ENCODE peak calls at places on chromosome 11, in six cellular contexts. One of them, this sample, is unnamed.

GRCh38 chr11:71223671-71224660 is 28.4 kb downstream of the SHANK2 start:
- DNase-seq in choroid plexus epithelial cell: no peak
- DNase-seq in ascending aorta: no peak
- DNase-seq in PC-9: no peak
- DNase-seq in foreskin fibroblast: no peak
- DNase-seq in cardiac fibroblast: no peak
- DNase-seq in this sample: no peak

GRCh38 chr11:8025816-8026215 is 38.7 kb downstream of the EIF3F start:
- DNase-seq in choroid plexus epithelial cell: peak; percentile 80
- DNase-seq in ascending aorta: no peak
- DNase-seq in PC-9: no peak
- DNase-seq in foreskin fibroblast: peak; percentile 49
- DNase-seq in cardiac fibroblast: peak; percentile 77
- DNase-seq in this sample: no peak

GRCh38 chr11:119284344-119285157 is 32.4 kb downstream of the MCAM start:
- DNase-seq in choroid plexus epithelial cell: peak; percentile 66
- DNase-seq in ascending aorta: no peak
- DNase-seq in PC-9: peak; percentile 52
- DNase-seq in foreskin fibroblast: peak; percentile 13
- DNase-seq in cardiac fibroblast: peak; percentile 67
- DNase-seq in this sample: no peak

GRCh38 chr11:111801135-111801534 is 34.9 kb upstream of the PPP2R1B start:
- DNase-seq in choroid plexus epithelial cell: peak; percentile 25
- DNase-seq in ascending aorta: no peak
- DNase-seq in PC-9: no peak
- DNase-seq in foreskin fibroblast: no peak
- DNase-seq in cardiac fibroblast: no peak
- DNase-seq in this sample: no peak

GRCh38 chr11:120513436-120514315 is 2.1 kb downstream of the GRIK4 start:
- DNase-seq in choroid plexus epithelial cell: no peak
- DNase-seq in ascending aorta: no peak
- DNase-seq in PC-9: no peak
- DNase-seq in foreskin fibroblast: no peak
- DNase-seq in cardiac fibroblast: no peak
- DNase-seq in this sample: no peak

GRCh38 chr11:120413480-120413879 is 77.3 kb downstream of the ARHGEF12 start:
- DNase-seq in choroid plexus epithelial cell: peak; percentile 49
- DNase-seq in ascending aorta: no peak
- DNase-seq in PC-9: no peak
- DNase-seq in foreskin fibroblast: peak; percentile 46
- DNase-seq in cardiac fibroblast: peak; percentile 48
- DNase-seq in this sample: no peak

GRCh38 chr11:78199015-78199652 is 10.4 kb downstream of the USP35 start:
- DNase-seq in choroid plexus epithelial cell: no peak
- DNase-seq in ascending aorta: no peak
- DNase-seq in PC-9: no peak
- DNase-seq in foreskin fibroblast: no peak
- DNase-seq in cardiac fibroblast: no peak
- DNase-seq in this sample: no peak

GRCh38 chr11:73663604-73664495 is 17.5 kb downstream of the PLEKHB1 start:
- DNase-seq in choroid plexus epithelial cell: no peak
- DNase-seq in ascending aorta: no peak
- DNase-seq in PC-9: peak; percentile 32
- DNase-seq in foreskin fibroblast: no peak
- DNase-seq in cardiac fibroblast: no peak
- DNase-seq in this sample: no peak

GRCh38 chr11:115890500-115890899 is 386.3 kb upstream of the CADM1 start:
- DNase-seq in choroid plexus epithelial cell: no peak
- DNase-seq in ascending aorta: no peak
- DNase-seq in PC-9: no peak
- DNase-seq in foreskin fibroblast: no peak
- DNase-seq in cardiac fibroblast: no peak
- DNase-seq in this sample: no peak

GRCh38 chr11:34308049-34308692 is 49.6 kb downstream of the ABTB2 start:
- DNase-seq in choroid plexus epithelial cell: no peak
- DNase-seq in ascending aorta: no peak
- DNase-seq in PC-9: peak; percentile 90
- DNase-seq in foreskin fibroblast: no peak
- DNase-seq in cardiac fibroblast: no peak
- DNase-seq in this sample: no peak

GRCh38 chr11:108278546-108278945 is 55.7 kb downstream of the ATM start:
- DNase-seq in choroid plexus epithelial cell: peak; percentile 24
- DNase-seq in ascending aorta: no peak
- DNase-seq in PC-9: no peak
- DNase-seq in foreskin fibroblast: peak; percentile 3
- DNase-seq in cardiac fibroblast: peak; percentile 19
- DNase-seq in this sample: no peak

GRCh38 chr11:112499153-112499907 is 238.7 kb upstream of the PLET1 start:
- DNase-seq in choroid plexus epithelial cell: no peak
- DNase-seq in ascending aorta: no peak
- DNase-seq in PC-9: no peak
- DNase-seq in foreskin fibroblast: no peak
- DNase-seq in cardiac fibroblast: no peak
- DNase-seq in this sample: peak; percentile 49

GRCh38 chr11:120035756-120036155 is 102.2 kb downstream of the TRIM29 start:
- DNase-seq in choroid plexus epithelial cell: no peak
- DNase-seq in ascending aorta: no peak
- DNase-seq in PC-9: no peak
- DNase-seq in foreskin fibroblast: no peak
- DNase-seq in cardiac fibroblast: no peak
- DNase-seq in this sample: no peak

GRCh38 chr11:95486979-95487378 is 256.0 kb upstream of the SESN3 start:
- DNase-seq in choroid plexus epithelial cell: no peak
- DNase-seq in ascending aorta: no peak
- DNase-seq in PC-9: no peak
- DNase-seq in foreskin fibroblast: no peak
- DNase-seq in cardiac fibroblast: no peak
- DNase-seq in this sample: no peak

GRCh38 chr11:34926101-34926830 is 9.8 kb downstream of the PDHX start:
- DNase-seq in choroid plexus epithelial cell: peak; percentile 74
- DNase-seq in ascending aorta: no peak
- DNase-seq in PC-9: peak; percentile 50
- DNase-seq in foreskin fibroblast: peak; percentile 33
- DNase-seq in cardiac fibroblast: peak; percentile 74
- DNase-seq in this sample: no peak

GRCh38 chr11:33801821-33802413 is 27.6 kb upstream of the FBXO3 start:
- DNase-seq in choroid plexus epithelial cell: peak; percentile 11
- DNase-seq in ascending aorta: no peak
- DNase-seq in PC-9: no peak
- DNase-seq in foreskin fibroblast: no peak
- DNase-seq in cardiac fibroblast: no peak
- DNase-seq in this sample: no peak

GRCh38 chr11:19355601-19356000 is 114.9 kb upstream of the E2F8 start:
- DNase-seq in choroid plexus epithelial cell: no peak
- DNase-seq in ascending aorta: no peak
- DNase-seq in PC-9: no peak
- DNase-seq in foreskin fibroblast: no peak
- DNase-seq in cardiac fibroblast: peak; percentile 48
- DNase-seq in this sample: no peak

GRCh38 chr11:91921974-91922373 is 302.6 kb upstream of the FAT3 start:
- DNase-seq in choroid plexus epithelial cell: no peak
- DNase-seq in ascending aorta: no peak
- DNase-seq in PC-9: peak; percentile 77
- DNase-seq in foreskin fibroblast: no peak
- DNase-seq in cardiac fibroblast: no peak
- DNase-seq in this sample: no peak

GRCh38 chr11:105611837-105612480 is 2.1 kb downstream of the GRIA4 start:
- DNase-seq in choroid plexus epithelial cell: no peak
- DNase-seq in ascending aorta: no peak
- DNase-seq in PC-9: no peak
- DNase-seq in foreskin fibroblast: no peak
- DNase-seq in cardiac fibroblast: no peak
- DNase-seq in this sample: no peak

GRCh38 chr11:105611414-105611813 is 1.5 kb downstream of the GRIA4 start:
- DNase-seq in choroid plexus epithelial cell: no peak
- DNase-seq in ascending aorta: no peak
- DNase-seq in PC-9: no peak
- DNase-seq in foreskin fibroblast: no peak
- DNase-seq in cardiac fibroblast: no peak
- DNase-seq in this sample: no peak

GRCh38 chr11:105610796-105611361 is 1.0 kb downstream of the GRIA4 start:
- DNase-seq in choroid plexus epithelial cell: no peak
- DNase-seq in ascending aorta: no peak
- DNase-seq in PC-9: no peak
- DNase-seq in foreskin fibroblast: no peak
- DNase-seq in cardiac fibroblast: no peak
- DNase-seq in this sample: no peak

GRCh38 chr11:105609341-105609781 is 512 bp upstream of the GRIA4 start:
- DNase-seq in choroid plexus epithelial cell: peak; percentile 63
- DNase-seq in ascending aorta: no peak
- DNase-seq in PC-9: no peak
- DNase-seq in foreskin fibroblast: no peak
- DNase-seq in cardiac fibroblast: peak; percentile 6
- DNase-seq in this sample: no peak

GRCh38 chr11:105609832-105610781 is at the start of gene GRIA4:
- DNase-seq in choroid plexus epithelial cell: peak; percentile 56
- DNase-seq in ascending aorta: peak; percentile 8
- DNase-seq in PC-9: no peak
- DNase-seq in foreskin fibroblast: peak; percentile 60
- DNase-seq in cardiac fibroblast: peak; percentile 40
- DNase-seq in this sample: peak; percentile 24
- H3K4me3 ChIP-seq in choroid plexus epithelial cell: peak within 1 kb of the TSS; percentile 56
- H3K4me3 ChIP-seq in ascending aorta: peak within 1 kb of the TSS; percentile 58
- H3K4me3 ChIP-seq in PC-9: no peak within 1 kb of the TSS
- H3K4me3 ChIP-seq in foreskin fibroblast: peak within 1 kb of the TSS; percentile 37
- H3K4me3 ChIP-seq in cardiac fibroblast: peak within 1 kb of the TSS; percentile 41
- H3K4me3 ChIP-seq in this sample: no peak within 1 kb of the TSS

DNA sequence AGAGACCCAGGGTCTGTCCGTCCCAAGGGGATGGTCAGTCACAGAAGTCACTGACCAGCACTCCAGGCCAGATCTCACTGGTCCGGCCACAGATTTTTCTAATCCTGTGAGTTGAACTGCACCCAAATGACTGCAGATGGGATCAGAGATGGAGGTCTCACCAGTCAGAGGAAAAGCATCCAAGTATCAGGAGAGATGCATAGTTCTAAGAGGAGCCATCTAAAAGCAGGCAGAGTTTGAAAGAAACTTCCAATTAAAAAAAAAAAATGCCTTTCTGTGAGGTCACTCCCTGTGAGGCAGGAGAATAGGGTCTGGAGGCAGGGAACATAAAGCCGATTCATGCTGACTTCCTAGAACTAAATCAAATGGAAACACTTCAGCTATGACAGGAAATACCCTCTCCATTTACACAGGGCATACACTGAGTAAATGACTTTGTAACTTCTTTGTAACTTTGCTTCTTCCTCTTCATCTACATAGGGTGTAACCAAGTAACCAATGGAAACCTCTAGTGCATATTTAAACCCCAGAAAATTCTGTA is 144.4 kb downstream of the CCDC34 start:
- DNase-seq in choroid plexus epithelial cell: peak; percentile 67
- DNase-seq in ascending aorta: no peak
- DNase-seq in PC-9: peak; percentile 51
- DNase-seq in foreskin fibroblast: peak; percentile 92
- DNase-seq in cardiac fibroblast: peak; percentile 56
- DNase-seq in this sample: no peak
- H3K4me3 ChIP-seq in choroid plexus epithelial cell: no peak overlapping the region
- H3K4me3 ChIP-seq in ascending aorta: no peak overlapping the region
- H3K4me3 ChIP-seq in PC-9: no peak overlapping the region
- H3K4me3 ChIP-seq in foreskin fibroblast: no peak overlapping the region
- H3K4me3 ChIP-seq in cardiac fibroblast: no peak overlapping the region
- H3K4me3 ChIP-seq in this sample: no peak overlapping the region

DNA sequence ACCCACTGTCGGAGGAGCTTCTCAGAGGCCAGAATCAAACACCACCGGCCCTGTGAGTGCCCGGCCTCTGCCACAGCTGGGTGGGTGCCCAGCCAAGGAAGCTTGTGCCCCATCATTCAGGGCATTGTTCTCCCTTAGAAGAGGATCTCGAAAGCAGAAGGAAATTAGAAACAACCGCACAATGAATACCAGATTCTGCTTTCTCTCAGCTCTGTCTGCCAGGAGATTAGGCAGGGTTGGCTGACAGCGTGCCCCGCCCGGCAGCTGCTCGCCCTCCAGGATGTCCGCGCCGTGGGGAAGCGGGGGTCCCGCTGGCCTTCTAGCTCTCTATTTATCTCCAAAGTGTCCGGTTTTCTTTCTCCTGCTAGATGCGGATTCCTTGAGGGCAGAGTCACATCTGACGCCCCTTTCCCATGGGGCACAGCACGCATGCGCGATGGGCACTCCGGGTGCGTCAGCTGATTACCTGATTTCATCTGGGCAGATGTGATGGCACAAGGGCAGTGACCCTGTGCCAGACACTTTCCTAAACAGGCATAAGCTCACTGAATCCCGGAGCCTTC is 25.5 kb downstream of the SCGB1A1 start:
- DNase-seq in choroid plexus epithelial cell: peak; percentile 57
- DNase-seq in ascending aorta: peak; percentile 44
- DNase-seq in PC-9: no peak
- DNase-seq in foreskin fibroblast: peak; percentile 68
- DNase-seq in cardiac fibroblast: peak; percentile 88
- DNase-seq in this sample: peak; percentile 71
- H3K4me3 ChIP-seq in choroid plexus epithelial cell: peak overlapping the region; percentile 49
- H3K4me3 ChIP-seq in ascending aorta: peak overlapping the region; percentile 60
- H3K4me3 ChIP-seq in PC-9: no peak overlapping the region
- H3K4me3 ChIP-seq in foreskin fibroblast: peak overlapping the region; percentile 46
- H3K4me3 ChIP-seq in cardiac fibroblast: peak overlapping the region; percentile 51
- H3K4me3 ChIP-seq in this sample: no peak overlapping the region

GRCh38 chr11:64843971-64844329 is 503 bp downstream of the CDC42BPG start:
- DNase-seq in choroid plexus epithelial cell: no peak
- DNase-seq in ascending aorta: no peak
- DNase-seq in PC-9: no peak
- DNase-seq in foreskin fibroblast: no peak
- DNase-seq in cardiac fibroblast: no peak
- DNase-seq in this sample: no peak

GRCh38 chr11:64842851-64843841 is 1.3 kb downstream of the CDC42BPG start:
- DNase-seq in choroid plexus epithelial cell: no peak
- DNase-seq in ascending aorta: no peak
- DNase-seq in PC-9: peak; percentile 89
- DNase-seq in foreskin fibroblast: no peak
- DNase-seq in cardiac fibroblast: no peak
- DNase-seq in this sample: peak; percentile 88

GRCh38 chr11:64846998-64847666 is 2.7 kb upstream of the CDC42BPG start:
- DNase-seq in choroid plexus epithelial cell: peak; percentile 89
- DNase-seq in ascending aorta: no peak
- DNase-seq in PC-9: peak; percentile 83
- DNase-seq in foreskin fibroblast: peak; percentile 78
- DNase-seq in cardiac fibroblast: peak; percentile 91
- DNase-seq in this sample: peak; percentile 98

GRCh38 chr11:64844330-64845124 is at the start of gene CDC42BPG:
- DNase-seq in choroid plexus epithelial cell: peak; percentile 69
- DNase-seq in ascending aorta: no peak
- DNase-seq in PC-9: peak; percentile 73
- DNase-seq in foreskin fibroblast: peak; percentile 47
- DNase-seq in cardiac fibroblast: peak; percentile 72
- DNase-seq in this sample: peak; percentile 92

DNA sequence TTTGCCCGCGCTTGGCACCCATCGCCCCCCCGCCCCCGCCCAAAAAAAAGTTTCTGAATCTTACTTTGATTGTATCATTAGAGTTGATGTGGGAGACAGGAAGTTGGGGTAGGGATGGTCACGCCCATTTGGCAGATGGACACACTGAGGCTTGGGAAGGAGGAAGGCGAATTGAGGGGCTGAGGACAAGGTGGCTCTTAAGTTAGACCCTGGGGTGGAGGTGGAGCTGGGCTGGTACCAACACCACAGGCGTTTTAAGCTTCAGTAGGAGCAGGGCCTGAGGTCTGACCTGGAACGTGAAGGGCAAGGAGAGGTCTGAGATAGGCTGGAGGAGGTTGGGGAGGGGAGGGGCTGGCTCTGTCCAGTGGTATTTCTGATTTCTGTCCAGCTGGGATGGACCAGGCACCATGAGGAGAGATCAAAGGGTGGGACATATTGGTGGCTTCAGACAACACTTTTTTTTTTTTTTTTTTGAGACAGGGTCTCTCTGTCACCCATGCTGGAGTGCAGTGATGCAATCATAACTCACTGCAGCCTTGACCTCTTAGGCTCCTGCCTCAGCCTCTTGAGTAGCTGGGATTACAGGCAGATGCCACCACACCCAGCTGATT is 777 bp upstream of the CDC42BPG start:
- DNase-seq in choroid plexus epithelial cell: no peak
- DNase-seq in ascending aorta: no peak
- DNase-seq in PC-9: no peak
- DNase-seq in foreskin fibroblast: no peak
- DNase-seq in cardiac fibroblast: no peak
- DNase-seq in this sample: peak; percentile 68
- H3K4me3 ChIP-seq in choroid plexus epithelial cell: no peak overlapping the region
- H3K4me3 ChIP-seq in ascending aorta: peak overlapping the region; percentile 64
- H3K4me3 ChIP-seq in PC-9: peak overlapping the region; percentile 72
- H3K4me3 ChIP-seq in foreskin fibroblast: no peak overlapping the region
- H3K4me3 ChIP-seq in cardiac fibroblast: no peak overlapping the region
- H3K4me3 ChIP-seq in this sample: peak overlapping the region; percentile 38